ENCODE peak calls at places on chromosomes 1 and 21, in nine cellular contexts. M, E, O, B, L, S, G, J and P are unnamed samples.

GRCh38 chr1:154429841-154430611 is 24.9 kb downstream of the IL6R start:
- DNase-seq in M (no peak), E (no peak), O (no peak), B (no peak), L (no peak), S (no peak), G (no peak), J (no peak), P (no peak)

GRCh38 chr1:19360026-19360813 is 48.1 kb downstream of the SLC66A1 start:
- DNase-seq in M (no peak), E (no peak), O (no peak), B (no peak), L (no peak), S (no peak), G (no peak), J (no peak), P (no peak)

GRCh38 chr1:33640114-33640660 is 167.7 kb downstream of the ZSCAN20 start:
- DNase-seq in M (no peak), E (peak), O (no peak), B (peak), L (no peak), S (no peak), G (no peak), J (no peak), P (no peak)

GRCh38 chr1:173234899-173235298 is 27.8 kb upstream of the TNFSF4 start:
- DNase-seq in M (no peak), E (no peak), O (no peak), B (no peak), L (no peak), S (no peak), G (no peak), J (no peak), P (no peak)

GRCh38 chr1:183670169-183670568 is 17.1 kb upstream of the APOBEC4 start:
- DNase-seq in M (no peak), E (peak), O (no peak), B (no peak), L (no peak), S (no peak), G (no peak), J (no peak), P (no peak)

GRCh38 chr21:37449302-37449937 is 82.8 kb downstream of the DYRK1A start:
- DNase-seq in M (no peak), E (no peak), O (no peak), B (no peak), L (no peak), S (no peak), G (no peak), J (no peak), P (no peak)

GRCh38 chr1:159008744-159009188 is 941 bp upstream of the IFI16 start:
- DNase-seq in M (no peak), E (no peak), O (peak), B (no peak), L (no peak), S (peak), G (no peak), J (no peak), P (no peak)

GRCh38 chr1:81551942-81552341 is 248.8 kb upstream of the ADGRL2 start:
- DNase-seq in M (no peak), E (no peak), O (no peak), B (no peak), L (no peak), S (no peak), G (no peak), J (no peak), P (no peak)

GRCh38 chr1:236536540-236536939 is 12.8 kb downstream of the LGALS8 start:
- DNase-seq in M (no peak), E (no peak), O (no peak), B (no peak), L (no peak), S (no peak), G (peak), J (no peak), P (no peak)

GRCh38 chr1:156480411-156481192 is 20.0 kb downstream of the MEF2D start:
- DNase-seq in M (peak), E (no peak), O (peak), B (peak), L (peak), S (peak), G (peak), J (no peak), P (peak)

GRCh38 chr1:82597620-82598019 is 796.9 kb downstream of the ADGRL2 start:
- DNase-seq in M (no peak), E (no peak), O (no peak), B (no peak), L (peak), S (no peak), G (no peak), J (no peak), P (no peak)

GRCh38 chr1:91997607-91998195 is 32.1 kb upstream of the EPHX4 start:
- DNase-seq in M (peak), E (peak), O (peak), B (peak), L (peak), S (peak), G (peak), J (peak), P (peak)

DNA sequence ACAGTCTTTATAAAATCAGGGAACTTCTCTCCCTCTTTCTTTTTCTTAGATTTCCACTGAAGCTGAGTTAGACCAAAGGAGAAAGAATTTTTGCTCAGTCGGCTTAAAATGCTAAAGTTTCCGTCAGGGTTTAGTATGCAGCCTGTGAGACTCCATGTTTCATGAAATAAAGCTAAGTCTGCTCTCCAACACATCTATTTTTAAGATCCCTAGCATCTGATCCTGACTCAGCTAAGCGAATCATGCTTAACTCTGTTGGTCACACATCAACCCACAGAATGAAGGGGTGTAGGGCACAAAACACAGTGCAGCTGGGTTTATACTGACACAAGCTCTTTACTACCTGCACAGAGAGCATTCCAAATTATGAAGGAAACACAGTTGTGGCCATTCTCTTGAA is 102.4 kb upstream of the ZNF281 start:
- DNase-seq in M (no peak), E (peak), O (no peak), B (peak), L (no peak), S (no peak), G (no peak), J (no peak), P (no peak)
- TF ChIP-seq EZH2phosphoT487 in M (no peak), E (no peak), O (no peak), B (no peak), L (no peak), S (no peak), G (no peak), J (no peak), P (no peak)

DNA sequence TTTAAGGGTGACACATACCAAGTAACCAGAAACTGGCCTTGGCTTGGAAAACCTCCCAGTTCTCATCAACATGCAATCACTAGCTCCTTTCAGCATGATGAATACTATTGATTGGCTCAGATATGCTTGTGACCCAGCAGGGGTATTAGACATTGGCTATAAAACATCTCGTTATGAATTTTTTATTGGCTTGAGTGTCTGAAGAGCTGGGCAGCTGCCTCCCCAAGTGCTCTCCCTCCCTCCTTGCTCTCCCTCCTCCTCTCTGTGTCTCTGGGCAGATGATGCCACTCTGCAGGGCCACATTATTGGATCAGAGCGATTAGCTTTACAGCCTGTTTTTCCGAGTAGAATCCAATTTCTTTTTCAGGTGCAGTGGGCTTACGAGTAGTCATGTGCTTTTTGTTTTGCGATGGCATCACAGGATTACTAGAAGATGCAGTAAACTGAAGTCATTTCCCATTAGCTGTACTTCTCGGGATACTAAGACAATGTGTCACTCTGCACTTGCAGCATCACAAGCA is 79.3 kb upstream of the ATF3 start:
- DNase-seq in M (no peak), E (peak), O (no peak), B (peak), L (no peak), S (no peak), G (no peak), J (no peak), P (no peak)
- TF ChIP-seq EZH2phosphoT487 in M (no peak), E (no peak), O (no peak), B (no peak), L (no peak), S (no peak), G (no peak), J (no peak), P (no peak)

GRCh38 chr1:165395522-165396300 is 39.2 kb upstream of the LMX1A start:
- DNase-seq in M (no peak), E (no peak), O (peak), B (no peak), L (no peak), S (peak), G (no peak), J (no peak), P (no peak)
- TF ChIP-seq EZH2phosphoT487 in M (no peak), E (no peak), O (no peak), B (no peak), L (no peak), S (no peak), G (no peak), J (no peak), P (no peak)

DNA sequence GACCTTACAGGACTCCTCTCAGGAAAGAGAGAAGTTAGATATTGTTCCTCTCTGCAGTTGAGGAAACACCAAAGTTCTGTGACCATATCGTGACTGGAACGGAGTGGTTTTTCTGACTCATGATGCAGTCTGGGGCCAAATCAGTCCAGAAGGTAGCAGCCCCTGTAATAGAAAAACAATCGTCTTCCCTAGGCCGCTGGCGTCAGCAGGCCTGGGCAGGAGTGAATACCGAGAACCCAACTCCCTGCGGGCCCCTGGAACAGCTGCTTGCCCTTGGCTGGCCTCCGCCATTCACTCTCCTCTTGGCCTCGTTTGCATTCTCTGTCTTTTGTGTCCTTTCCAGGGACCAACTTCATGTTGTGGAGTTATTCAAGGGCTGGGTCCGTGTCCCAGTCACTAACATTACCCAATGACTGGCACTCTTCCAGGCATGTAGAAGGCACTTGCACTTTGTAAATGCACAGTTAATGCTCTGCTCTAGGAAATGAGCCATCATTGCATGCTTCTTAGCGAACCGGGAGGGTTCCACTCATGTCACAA is 10.9 kb upstream of the CD101 start:
- DNase-seq in M (no peak), E (no peak), O (no peak), B (peak), L (no peak), S (no peak), G (no peak), J (no peak), P (no peak)
- TF ChIP-seq EZH2phosphoT487 in M (no peak), E (no peak), O (no peak), B (no peak), L (no peak), S (no peak), G (no peak), J (no peak), P (no peak)